ENCODE peak calls at places on chromosomes 4 and X, in six cellular contexts. M, L, P, O, Z and E are unnamed samples.

GRCh38 chr4:164288578-164288977 is 465.4 kb upstream of the SMIM31 start:
- DNase-seq in O (no peak), L (no peak), P (no peak), Z (no peak), M (no peak), E (no peak)

GRCh38 chrX:136754641-136755040 is 26.1 kb downstream of the ARHGEF6 start:
- DNase-seq in Z (peak; percentile 64), O (peak; percentile 58), M (peak; percentile 72), P (no peak), L (no peak), E (no peak)

GRCh38 chr4:168667936-168668335 is 171.1 kb downstream of the PALLD start:
- DNase-seq in L (no peak), Z (no peak), M (no peak), O (no peak), P (no peak), E (no peak)

GRCh38 chr4:83440899-83441298 is 14.7 kb downstream of the HELQ start:
- DNase-seq in O (no peak), M (no peak), L (no peak), P (no peak), Z (no peak), E (no peak)

GRCh38 chr4:152983774-152984411 is 47.8 kb downstream of the FHDC1 start:
- DNase-seq in M (no peak), O (no peak), Z (no peak), P (no peak), L (peak; percentile 45), E (no peak)

GRCh38 chr4:54742636-54743399 is 85.1 kb downstream of the KIT start:
- DNase-seq in O (no peak), L (no peak), Z (no peak), M (no peak), P (no peak), E (no peak)

GRCh38 chr4:182145360-182145905 is 97.8 kb upstream of the TENM3 start:
- DNase-seq in P (no peak), L (no peak), M (no peak), Z (no peak), O (no peak), E (no peak)

GRCh38 chrX:74422576-74423288 is 1.4 kb downstream of the SLC16A2 start:
- DNase-seq in O (peak; percentile 74), M (peak; percentile 61), Z (peak; percentile 90), P (peak; percentile 72), L (peak; percentile 66), E (no peak)

GRCh38 chrX:78513996-78514745 is 145.0 kb downstream of the RTL3 start:
- DNase-seq in L (no peak), Z (no peak), O (no peak), M (no peak), P (no peak), E (no peak)

GRCh38 chr4:40747436-40747835 is 2.3 kb upstream of the NSUN7 start:
- DNase-seq in L (no peak), Z (no peak), O (no peak), P (no peak), M (no peak), E (no peak)

GRCh38 chr4:186458050-186458449 is 97.3 kb downstream of the MTNR1A start:
- DNase-seq in O (no peak), P (no peak), L (no peak), Z (no peak), M (no peak), E (no peak)

GRCh38 chr4:159487284-159487747 is 384.4 kb downstream of the RAPGEF2 start:
- DNase-seq in Z (no peak), M (peak; percentile 17), L (peak; percentile 74), O (peak; percentile 39), P (no peak), E (peak; percentile 3)

GRCh38 chr4:10655968-10656367 is 28.6 kb downstream of the CLNK start:
- DNase-seq in M (no peak), Z (no peak), O (no peak), L (peak; percentile 88), P (no peak), E (no peak)

GRCh38 chr4:121213940-121214339 is 49.8 kb upstream of the TNIP3 start:
- DNase-seq in O (no peak), L (no peak), P (no peak), M (no peak), Z (no peak), E (no peak)
- H3K27ac ChIP-seq in O (no peak overlapping the region), L (no peak overlapping the region), P (no peak overlapping the region), M (no peak overlapping the region), Z (no peak overlapping the region), E (no peak overlapping the region)

GRCh38 chr4:6782147-6782845 is at the start of gene KIAA0232:
- DNase-seq in M (peak; percentile 93), P (peak; percentile 95), L (peak; percentile 93), Z (peak; percentile 95), O (peak; percentile 96), E (peak; percentile 87)
- TF ChIP-seq CTCF in M (no peak), P (no peak), L (peak; percentile 13), Z (no peak), O (no peak), E (no peak)

DNA sequence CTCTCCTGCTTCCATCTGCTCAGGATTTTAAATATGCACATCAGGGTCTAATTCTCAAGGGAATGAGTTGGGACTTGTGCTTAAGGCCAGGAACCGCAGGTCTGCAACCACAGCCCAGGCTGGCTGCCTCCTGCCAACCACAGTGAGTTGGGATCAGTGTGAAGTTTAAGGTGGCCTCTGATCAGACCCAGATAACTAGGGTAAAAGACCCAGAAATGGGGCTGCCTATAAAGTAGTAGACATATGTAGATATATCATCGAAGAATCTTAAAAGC is 133.8 kb downstream of the ATG4A start:
- DNase-seq in P (no peak), M (no peak), O (no peak), Z (no peak), L (no peak), E (no peak)
- H3K27ac ChIP-seq in P (no peak overlapping the region), M (no peak overlapping the region), O (no peak overlapping the region), Z (no peak overlapping the region), L (peak overlapping the region; percentile 15), E (no peak overlapping the region)

DNA sequence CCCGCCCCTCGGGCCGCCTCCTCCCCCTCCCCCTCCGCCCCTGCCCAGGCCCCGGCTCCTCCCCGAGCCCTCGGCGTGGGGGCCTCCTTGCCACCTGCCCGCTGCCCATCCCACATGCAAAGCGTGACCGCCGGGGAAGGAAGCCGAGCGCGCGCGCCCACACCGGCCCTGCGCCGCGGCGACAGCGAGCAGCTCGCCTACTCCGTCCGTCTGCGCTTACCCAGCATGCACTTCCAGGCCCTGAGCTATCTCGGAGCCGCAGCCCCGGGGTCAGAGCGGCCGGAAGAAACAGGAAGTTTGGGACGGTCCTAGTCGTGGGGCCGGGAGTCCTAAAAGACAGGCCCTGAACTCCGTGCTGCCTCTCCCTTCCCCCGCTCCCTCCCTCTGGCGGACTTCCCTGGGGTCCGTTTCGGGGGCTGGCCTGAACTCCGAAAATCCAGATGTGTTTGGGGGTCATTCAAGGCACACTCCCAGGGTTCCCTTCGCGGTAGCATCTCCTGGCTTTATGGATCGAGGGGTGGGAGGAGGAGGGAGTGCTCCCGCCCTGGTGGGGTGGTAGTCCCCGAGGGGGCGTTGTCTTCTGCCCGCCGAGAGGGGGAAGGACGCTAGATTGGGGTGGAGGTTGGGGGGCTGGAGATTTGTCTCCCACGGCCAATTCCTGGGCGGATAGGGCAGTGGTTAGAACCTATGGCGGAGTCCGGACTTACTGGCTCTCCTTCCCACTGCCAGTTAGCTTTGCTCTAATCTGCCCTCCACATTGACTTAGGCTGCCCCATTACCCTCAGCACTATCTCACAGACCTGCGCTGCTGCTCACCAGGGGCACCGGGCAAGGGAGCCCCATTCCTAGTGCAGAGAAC is 25.0 kb upstream of the BCORL1 start:
- DNase-seq in O (peak; percentile 81), M (peak; percentile 71), Z (peak; percentile 73), P (peak; percentile 76), L (peak; percentile 16), E (no peak)
- TF ChIP-seq CTCF in O (no peak), M (no peak), Z (no peak), P (no peak), L (no peak), E (no peak)

GRCh38 chrX:153766098-153766817 is 2.2 kb downstream of the PLXNB3 start:
- DNase-seq in L (peak; percentile 71), O (peak; percentile 20), P (peak; percentile 58), M (peak; percentile 16), Z (peak; percentile 77), E (no peak)

GRCh38 chrX:153769158-153769864 is 5.3 kb downstream of the PLXNB3 start:
- DNase-seq in Z (peak; percentile 65), O (peak; percentile 26), M (no peak), P (no peak), L (no peak), E (no peak)

GRCh38 chrX:153768311-153769157 is 4.5 kb downstream of the PLXNB3 start:
- DNase-seq in Z (no peak), M (peak; percentile 18), L (no peak), P (no peak), O (peak; percentile 22), E (no peak)

GRCh38 chrX:153766871-153767673 is 3.0 kb downstream of the PLXNB3 start:
- DNase-seq in Z (peak; percentile 66), P (peak; percentile 61), O (peak; percentile 20), L (no peak), M (peak; percentile 30), E (no peak)

GRCh38 chrX:153767674-153768055 is 3.6 kb downstream of the PLXNB3 start:
- DNase-seq in Z (peak; percentile 57), O (peak; percentile 21), M (no peak), P (no peak), L (no peak), E (no peak)
- H3K27ac ChIP-seq in Z (peak overlapping the region; percentile 77), O (no peak overlapping the region), M (no peak overlapping the region), P (no peak overlapping the region), L (no peak overlapping the region), E (no peak overlapping the region)

DNA sequence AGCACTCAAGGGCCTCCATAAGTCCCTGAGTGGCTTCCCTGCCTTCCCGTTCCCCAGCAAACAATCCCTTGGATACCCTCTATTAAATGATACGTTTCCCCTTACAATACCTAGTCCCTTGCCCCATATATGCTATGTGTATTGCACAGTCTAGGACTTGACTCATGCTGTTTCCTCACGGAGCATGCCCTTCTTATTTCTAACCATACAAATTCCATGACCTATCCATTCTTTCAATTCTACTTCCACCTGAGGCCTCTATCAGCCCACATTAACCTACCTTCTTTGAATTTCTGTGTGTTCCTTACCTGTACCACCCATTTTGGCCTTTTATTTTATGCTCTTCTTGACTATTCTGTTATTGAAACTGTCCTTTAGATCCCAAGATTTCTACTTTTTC is 2.9 kb upstream of the PGRMC2 start:
- DNase-seq in O (no peak), P (no peak), M (no peak), L (no peak), Z (no peak), E (no peak)
- TF ChIP-seq CTCF in O (no peak), P (no peak), M (no peak), L (no peak), Z (no peak), E (no peak)

GRCh38 chr4:19187104-19187503 is 1064.6 kb upstream of the SLIT2 start:
- DNase-seq in Z (no peak), P (no peak), L (peak; percentile 37), O (no peak), M (no peak), E (no peak)
- H3K27ac ChIP-seq in Z (no peak overlapping the region), P (no peak overlapping the region), L (no peak overlapping the region), O (no peak overlapping the region), M (no peak overlapping the region), E (no peak overlapping the region)

GRCh38 chrX:109839694-109840358 is 106.8 kb upstream of the ACSL4 start:
- DNase-seq in M (peak; percentile 19), Z (peak; percentile 64), L (no peak), P (no peak), O (no peak), E (no peak)
- TF ChIP-seq CTCF in M (no peak), Z (no peak), L (no peak), P (no peak), O (no peak), E (no peak)

GRCh38 chr4:118338518-118338917 is 14.3 kb downstream of the PRSS12 start:
- DNase-seq in O (no peak), Z (no peak), M (no peak), L (no peak), P (no peak), E (no peak)
- H3K27ac ChIP-seq in O (no peak overlapping the region), Z (no peak overlapping the region), M (no peak overlapping the region), L (no peak overlapping the region), P (no peak overlapping the region), E (no peak overlapping the region)